ENCODE peak calls at places on chromosomes 1 and 21, in five cellular contexts. One of them, this sample, is unnamed.

GRCh38 chr1:173392895-173393654 is 84.1 kb upstream of the PRDX6 start:
- DNase-seq in body of pancreas: no peak
- DNase-seq in coronary artery: no peak
- DNase-seq in upper lobe of left lung: no peak
- DNase-seq in endothelial cell of umbilical vein: peak
- DNase-seq in this sample: no peak

GRCh38 chr1:216237927-216238550 is 185.2 kb downstream of the USH2A start:
- DNase-seq in body of pancreas: no peak
- DNase-seq in coronary artery: no peak
- DNase-seq in upper lobe of left lung: no peak
- DNase-seq in endothelial cell of umbilical vein: no peak
- DNase-seq in this sample: no peak

GRCh38 chr1:3515774-3516480 is 61.5 kb downstream of the ARHGEF16 start:
- DNase-seq in body of pancreas: no peak
- DNase-seq in coronary artery: no peak
- DNase-seq in upper lobe of left lung: no peak
- DNase-seq in endothelial cell of umbilical vein: no peak
- DNase-seq in this sample: no peak

GRCh38 chr1:156896490-156897033 is 3.0 kb downstream of the PEAR1 start:
- DNase-seq in body of pancreas: no peak
- DNase-seq in coronary artery: peak
- DNase-seq in upper lobe of left lung: no peak
- DNase-seq in endothelial cell of umbilical vein: peak
- DNase-seq in this sample: no peak

GRCh38 chr1:56146449-56146848 is 432.9 kb downstream of the PLPP3 start:
- DNase-seq in body of pancreas: no peak
- DNase-seq in coronary artery: no peak
- DNase-seq in upper lobe of left lung: no peak
- DNase-seq in endothelial cell of umbilical vein: peak
- DNase-seq in this sample: no peak

GRCh38 chr1:196527941-196528340 is 80.3 kb downstream of the KCNT2 start:
- DNase-seq in body of pancreas: no peak
- DNase-seq in coronary artery: no peak
- DNase-seq in upper lobe of left lung: no peak
- DNase-seq in endothelial cell of umbilical vein: no peak
- DNase-seq in this sample: no peak

GRCh38 chr1:87154351-87154750 is 174.3 kb upstream of the LMO4 start:
- DNase-seq in body of pancreas: no peak
- DNase-seq in coronary artery: no peak
- DNase-seq in upper lobe of left lung: no peak
- DNase-seq in endothelial cell of umbilical vein: no peak
- DNase-seq in this sample: no peak

GRCh38 chr1:116556289-116557006 is 14.4 kb downstream of the CD58 start:
- DNase-seq in body of pancreas: no peak
- DNase-seq in coronary artery: peak
- DNase-seq in upper lobe of left lung: no peak
- DNase-seq in endothelial cell of umbilical vein: no peak
- DNase-seq in this sample: no peak

GRCh38 chr1:26838474-26839338 is 12.2 kb downstream of the ZDHHC18 start:
- DNase-seq in body of pancreas: no peak
- DNase-seq in coronary artery: no peak
- DNase-seq in upper lobe of left lung: no peak
- DNase-seq in endothelial cell of umbilical vein: no peak
- DNase-seq in this sample: no peak

GRCh38 chr1:51863384-51863783 is 15.1 kb downstream of the NRDC start:
- DNase-seq in body of pancreas: no peak
- DNase-seq in coronary artery: no peak
- DNase-seq in upper lobe of left lung: no peak
- DNase-seq in endothelial cell of umbilical vein: no peak
- DNase-seq in this sample: no peak

GRCh38 chr1:1425753-1426495 is 4.8 kb upstream of the ANKRD65 start:
- DNase-seq in body of pancreas: no peak
- DNase-seq in coronary artery: no peak
- DNase-seq in upper lobe of left lung: peak
- DNase-seq in endothelial cell of umbilical vein: no peak
- DNase-seq in this sample: no peak

GRCh38 chr1:23931481-23931880 is 18.3 kb upstream of the CNR2 start:
- DNase-seq in body of pancreas: no peak
- DNase-seq in coronary artery: no peak
- DNase-seq in upper lobe of left lung: no peak
- DNase-seq in endothelial cell of umbilical vein: no peak
- DNase-seq in this sample: no peak

GRCh38 chr1:162138107-162138506 is 68.6 kb downstream of the NOS1AP start:
- DNase-seq in body of pancreas: no peak
- DNase-seq in coronary artery: no peak
- DNase-seq in upper lobe of left lung: no peak
- DNase-seq in endothelial cell of umbilical vein: no peak
- DNase-seq in this sample: no peak

GRCh38 chr1:247647864-247648263 is 31.7 kb downstream of the OR13G1 start:
- DNase-seq in body of pancreas: peak
- DNase-seq in coronary artery: no peak
- DNase-seq in upper lobe of left lung: no peak
- DNase-seq in endothelial cell of umbilical vein: no peak
- DNase-seq in this sample: no peak

DNA sequence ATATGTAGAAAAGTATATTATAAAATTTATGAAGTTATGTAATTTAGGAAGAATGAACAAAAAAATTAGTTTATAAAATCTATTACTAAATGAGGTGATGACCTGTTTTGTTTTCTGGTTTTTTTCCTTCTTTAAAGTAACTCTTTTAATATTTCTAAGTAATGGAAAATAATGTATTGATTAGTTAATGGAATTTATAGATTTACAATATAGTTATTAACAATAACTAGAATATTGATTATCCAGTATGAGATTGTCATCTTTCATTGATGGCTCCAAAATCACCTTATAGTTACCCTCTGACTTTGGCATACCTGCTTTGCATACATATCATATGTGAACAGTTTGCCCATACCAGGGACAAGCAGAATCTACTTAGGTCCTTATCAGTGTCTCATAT is 23.4 kb downstream of the CAMSAP2 start:
- DNase-seq in body of pancreas: no peak
- DNase-seq in coronary artery: no peak
- DNase-seq in upper lobe of left lung: no peak
- DNase-seq in endothelial cell of umbilical vein: no peak
- DNase-seq in this sample: no peak
- H3K27ac ChIP-seq in body of pancreas: no peak
- H3K27ac ChIP-seq in coronary artery: no peak
- H3K27ac ChIP-seq in upper lobe of left lung: no peak
- H3K27ac ChIP-seq in endothelial cell of umbilical vein: no peak
- H3K27ac ChIP-seq in this sample: no peak

GRCh38 chr21:18335651-18336050 is 67.9 kb downstream of the TMPRSS15 start:
- DNase-seq in body of pancreas: no peak
- DNase-seq in coronary artery: no peak
- DNase-seq in upper lobe of left lung: no peak
- DNase-seq in endothelial cell of umbilical vein: no peak
- DNase-seq in this sample: no peak

GRCh38 chr21:18334066-18334465 is 69.5 kb downstream of the TMPRSS15 start:
- DNase-seq in body of pancreas: no peak
- DNase-seq in coronary artery: no peak
- DNase-seq in upper lobe of left lung: no peak
- DNase-seq in endothelial cell of umbilical vein: no peak
- DNase-seq in this sample: no peak
- H3K27ac ChIP-seq in body of pancreas: no peak
- H3K27ac ChIP-seq in coronary artery: no peak
- H3K27ac ChIP-seq in upper lobe of left lung: no peak
- H3K27ac ChIP-seq in endothelial cell of umbilical vein: no peak
- H3K27ac ChIP-seq in this sample: no peak

DNA sequence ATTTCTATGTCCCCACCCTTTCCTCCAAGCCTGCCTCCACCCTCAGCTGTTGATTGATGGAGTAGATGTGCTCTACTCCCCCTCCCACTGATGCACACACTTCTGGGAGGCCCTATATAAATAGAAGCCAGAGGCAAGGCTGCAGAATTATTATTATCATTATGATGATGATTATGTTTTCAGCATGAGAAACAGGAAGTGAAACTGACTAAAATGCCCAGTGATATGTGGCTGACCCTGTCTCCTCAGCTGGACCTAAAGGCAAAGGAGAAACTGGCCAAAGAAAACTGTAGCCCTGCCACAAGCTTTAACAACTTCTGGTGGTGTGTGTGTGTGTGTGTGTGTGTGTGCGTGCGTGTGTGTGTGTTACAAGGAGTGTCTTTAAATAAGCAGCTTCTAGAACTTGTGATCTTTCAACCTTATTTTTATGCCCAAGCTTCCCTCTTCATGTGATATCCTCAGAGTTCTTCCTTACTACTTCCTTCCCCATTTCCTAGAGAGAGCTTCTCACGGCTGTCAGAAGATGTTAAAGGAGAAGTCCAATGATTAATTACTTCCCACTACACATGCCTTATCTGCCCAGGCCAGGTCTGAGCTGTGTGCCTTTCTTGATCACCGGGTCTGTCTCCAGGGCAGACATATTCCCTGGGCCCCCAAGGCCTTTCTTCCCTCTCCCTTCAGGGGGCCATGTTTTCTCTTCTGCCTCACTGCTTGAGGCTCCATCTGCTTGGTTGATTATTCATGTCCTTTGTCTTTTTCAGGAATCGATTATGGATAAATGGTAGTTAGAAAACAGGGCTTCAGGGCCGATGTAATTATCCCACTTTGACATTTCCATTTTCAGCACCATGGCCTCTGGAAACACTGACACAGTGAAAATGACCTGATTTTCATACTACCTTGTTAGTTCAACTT is 11.6 kb upstream of the MAPKAPK2 start:
- DNase-seq in body of pancreas: no peak
- DNase-seq in coronary artery: no peak
- DNase-seq in upper lobe of left lung: no peak
- DNase-seq in endothelial cell of umbilical vein: peak
- DNase-seq in this sample: peak
- H3K27ac ChIP-seq in body of pancreas: no peak
- H3K27ac ChIP-seq in coronary artery: peak
- H3K27ac ChIP-seq in upper lobe of left lung: peak
- H3K27ac ChIP-seq in endothelial cell of umbilical vein: no peak
- H3K27ac ChIP-seq in this sample: no peak

GRCh38 chr1:30043256-30043655 is 680.1 kb downstream of the MATN1 start:
- DNase-seq in body of pancreas: no peak
- DNase-seq in coronary artery: no peak
- DNase-seq in upper lobe of left lung: no peak
- DNase-seq in endothelial cell of umbilical vein: no peak
- DNase-seq in this sample: no peak
- H3K27ac ChIP-seq in body of pancreas: no peak
- H3K27ac ChIP-seq in coronary artery: no peak
- H3K27ac ChIP-seq in upper lobe of left lung: no peak
- H3K27ac ChIP-seq in endothelial cell of umbilical vein: no peak
- H3K27ac ChIP-seq in this sample: no peak

GRCh38 chr1:245875581-245876263 is 631.4 kb downstream of the SMYD3 start:
- DNase-seq in body of pancreas: no peak
- DNase-seq in coronary artery: no peak
- DNase-seq in upper lobe of left lung: no peak
- DNase-seq in endothelial cell of umbilical vein: no peak
- DNase-seq in this sample: no peak
- H3K27ac ChIP-seq in body of pancreas: no peak
- H3K27ac ChIP-seq in coronary artery: no peak
- H3K27ac ChIP-seq in upper lobe of left lung: peak
- H3K27ac ChIP-seq in endothelial cell of umbilical vein: peak
- H3K27ac ChIP-seq in this sample: no peak

DNA sequence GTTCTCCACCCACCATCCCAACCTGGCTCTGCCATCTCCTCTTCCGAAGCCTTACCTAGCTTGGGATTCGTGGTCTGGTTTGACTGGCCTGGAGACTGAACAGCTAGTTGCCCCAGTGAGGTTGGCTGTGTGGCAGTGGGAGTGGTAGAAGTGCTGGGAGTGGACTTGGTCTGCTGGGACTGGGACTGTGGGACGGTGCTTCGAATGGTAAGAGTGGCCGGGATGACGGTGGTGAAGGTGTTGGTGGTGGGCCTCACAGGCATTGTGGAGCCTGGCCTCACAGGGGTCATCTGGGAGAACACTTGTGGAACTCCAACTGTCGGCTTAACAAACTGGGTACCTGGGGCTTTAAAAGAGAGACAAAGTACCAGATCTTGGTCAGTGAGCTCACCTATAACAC is 28.7 kb downstream of the PSMB4 start:
- DNase-seq in body of pancreas: no peak
- DNase-seq in coronary artery: no peak
- DNase-seq in upper lobe of left lung: no peak
- DNase-seq in endothelial cell of umbilical vein: no peak
- DNase-seq in this sample: no peak
- H3K27ac ChIP-seq in body of pancreas: no peak
- H3K27ac ChIP-seq in coronary artery: no peak
- H3K27ac ChIP-seq in upper lobe of left lung: no peak
- H3K27ac ChIP-seq in endothelial cell of umbilical vein: no peak
- H3K27ac ChIP-seq in this sample: no peak

GRCh38 chr1:202143768-202144509 is 598 bp downstream of the ARL8A start:
- DNase-seq in body of pancreas: peak
- DNase-seq in coronary artery: no peak
- DNase-seq in upper lobe of left lung: peak
- DNase-seq in endothelial cell of umbilical vein: peak
- DNase-seq in this sample: no peak

GRCh38 chr1:202146279-202146678 is 1.7 kb upstream of the ARL8A start:
- DNase-seq in body of pancreas: no peak
- DNase-seq in coronary artery: no peak
- DNase-seq in upper lobe of left lung: no peak
- DNase-seq in endothelial cell of umbilical vein: no peak
- DNase-seq in this sample: no peak

GRCh38 chr1:202146993-202147392 is 2.5 kb upstream of the ARL8A start:
- DNase-seq in body of pancreas: no peak
- DNase-seq in coronary artery: no peak
- DNase-seq in upper lobe of left lung: no peak
- DNase-seq in endothelial cell of umbilical vein: no peak
- DNase-seq in this sample: no peak

GRCh38 chr1:202144510-202145324 is at the start of gene ARL8A:
- DNase-seq in body of pancreas: peak
- DNase-seq in coronary artery: no peak
- DNase-seq in upper lobe of left lung: peak
- DNase-seq in endothelial cell of umbilical vein: peak
- DNase-seq in this sample: no peak

GRCh38 chr1:202145325-202146140 is 996 bp upstream of the ARL8A start:
- DNase-seq in body of pancreas: no peak
- DNase-seq in coronary artery: no peak
- DNase-seq in upper lobe of left lung: no peak
- DNase-seq in endothelial cell of umbilical vein: peak
- DNase-seq in this sample: no peak
- H3K27ac ChIP-seq in body of pancreas: no peak
- H3K27ac ChIP-seq in coronary artery: peak
- H3K27ac ChIP-seq in upper lobe of left lung: peak
- H3K27ac ChIP-seq in endothelial cell of umbilical vein: no peak
- H3K27ac ChIP-seq in this sample: no peak

DNA sequence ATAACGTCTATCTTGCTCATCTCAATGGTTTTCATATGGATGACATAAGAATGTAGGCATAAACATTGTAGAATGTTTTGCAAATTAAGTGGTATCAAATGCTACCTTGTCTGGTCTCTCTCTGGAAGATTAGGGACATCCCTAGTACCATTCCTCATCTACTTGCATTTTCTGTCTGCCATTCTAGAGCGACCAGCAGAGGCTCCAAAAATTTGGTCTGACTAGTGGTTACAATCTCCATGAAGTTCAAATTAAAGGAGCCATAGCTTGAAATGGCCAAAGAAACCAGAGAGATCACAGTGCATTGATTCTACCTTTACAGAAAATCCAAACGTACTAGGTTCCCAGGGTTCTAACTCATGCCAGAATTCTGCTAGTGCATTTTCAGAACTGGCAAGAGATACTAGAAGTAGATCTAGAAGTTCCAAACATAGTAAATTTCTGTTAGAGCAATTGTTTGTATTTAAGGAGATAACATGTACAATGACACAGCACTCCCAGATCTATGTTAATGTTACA is 1.1 kb downstream of the CD84 start:
- DNase-seq in body of pancreas: no peak
- DNase-seq in coronary artery: no peak
- DNase-seq in upper lobe of left lung: no peak
- DNase-seq in endothelial cell of umbilical vein: no peak
- DNase-seq in this sample: peak
- H3K27ac ChIP-seq in body of pancreas: no peak
- H3K27ac ChIP-seq in coronary artery: peak
- H3K27ac ChIP-seq in upper lobe of left lung: peak
- H3K27ac ChIP-seq in endothelial cell of umbilical vein: no peak
- H3K27ac ChIP-seq in this sample: peak